ENCODE peak calls at places on chromosome 10, in six cellular contexts. N is K562, J is HepG2, K is GM12878, L is GM12891, E is H1. F is an unnamed sample.

GRCh38 chr10:14345262-14345661 is 14.5 kb upstream of the FRMD4A start:
- DNase-seq in N (no peak), J (no peak), K (no peak), L (no peak), E (no peak), F (no peak)

GRCh38 chr10:60549686-60550085 is 160.0 kb upstream of the ANK3 start:
- DNase-seq in N (no peak), J (peak), K (no peak), L (no peak), E (no peak), F (no peak)

GRCh38 chr10:6014241-6014761 is 37.0 kb upstream of the IL15RA start:
- DNase-seq in N (peak), J (peak), K (peak), L (peak), E (no peak), F (peak)

GRCh38 chr10:35359873-35360272 is 23.6 kb downstream of the CCNY start:
- DNase-seq in N (no peak), J (no peak), K (no peak), L (no peak), E (no peak), F (no peak)

GRCh38 chr10:17144757-17145156 is 15.1 kb upstream of the CUBN start:
- DNase-seq in N (no peak), J (no peak), K (peak), L (no peak), E (no peak), F (no peak)

GRCh38 chr10:96720422-96721206 is at the start of gene PIK3AP1:
- DNase-seq in N (peak), J (no peak), K (no peak), L (peak), E (peak), F (peak)

GRCh38 chr10:121262774-121263406 is 335.4 kb downstream of the FGFR2 start:
- DNase-seq in N (no peak), J (no peak), K (no peak), L (no peak), E (no peak), F (no peak)

GRCh38 chr10:43708256-43708655 is 59.6 kb upstream of the ZNF32 start:
- DNase-seq in N (no peak), J (no peak), K (no peak), L (no peak), E (no peak), F (no peak)

GRCh38 chr10:13816195-13816926 is 229.6 kb downstream of the PRPF18 start:
- DNase-seq in N (no peak), J (no peak), K (no peak), L (no peak), E (no peak), F (no peak)

GRCh38 chr10:95071107-95071660 is 1.9 kb upstream of the CYP2C8 start:
- DNase-seq in N (no peak), J (no peak), K (no peak), L (no peak), E (no peak), F (no peak)

GRCh38 chr10:2873769-2874168 is 193.6 kb upstream of the PFKP start:
- DNase-seq in N (no peak), J (no peak), K (no peak), L (no peak), E (no peak), F (no peak)

GRCh38 chr10:92640110-92640509 is 47.2 kb downstream of the KIF11 start:
- DNase-seq in N (no peak), J (no peak), K (no peak), L (no peak), E (no peak), F (no peak)

GRCh38 chr10:61110188-61110844 is 166.3 kb upstream of the RHOBTB1 start:
- DNase-seq in N (no peak), J (no peak), K (no peak), L (no peak), E (no peak), F (no peak)

GRCh38 chr10:77290528-77291155 is 347.0 kb downstream of the KCNMA1 start:
- DNase-seq in N (no peak), J (no peak), K (no peak), L (no peak), E (no peak), F (no peak)

GRCh38 chr10:97584060-97584797 is at the start of gene HOGA1:
- DNase-seq in N (no peak), J (peak), K (no peak), L (no peak), E (no peak), F (no peak)

GRCh38 chr10:101839421-101840063 is 4.1 kb downstream of the KCNIP2 start:
- DNase-seq in N (peak), J (no peak), K (no peak), L (peak), E (no peak), F (peak)

GRCh38 chr10:77849039-77849664 is 77.4 kb downstream of the DLG5 start:
- DNase-seq in N (peak), J (peak), K (no peak), L (no peak), E (no peak), F (no peak)

GRCh38 chr10:37747081-37747480 is 110.3 kb downstream of the ZNF248 start:
- DNase-seq in N (no peak), J (no peak), K (no peak), L (no peak), E (no peak), F (no peak)

GRCh38 chr10:116195039-116195438 is 78.0 kb downstream of the GFRA1 start:
- DNase-seq in N (no peak), J (no peak), K (no peak), L (no peak), E (no peak), F (no peak)

GRCh38 chr10:112967200-112967599 is 17.2 kb downstream of the TCF7L2 start:
- DNase-seq in N (no peak), J (no peak), K (no peak), L (no peak), E (no peak), F (no peak)

DNA sequence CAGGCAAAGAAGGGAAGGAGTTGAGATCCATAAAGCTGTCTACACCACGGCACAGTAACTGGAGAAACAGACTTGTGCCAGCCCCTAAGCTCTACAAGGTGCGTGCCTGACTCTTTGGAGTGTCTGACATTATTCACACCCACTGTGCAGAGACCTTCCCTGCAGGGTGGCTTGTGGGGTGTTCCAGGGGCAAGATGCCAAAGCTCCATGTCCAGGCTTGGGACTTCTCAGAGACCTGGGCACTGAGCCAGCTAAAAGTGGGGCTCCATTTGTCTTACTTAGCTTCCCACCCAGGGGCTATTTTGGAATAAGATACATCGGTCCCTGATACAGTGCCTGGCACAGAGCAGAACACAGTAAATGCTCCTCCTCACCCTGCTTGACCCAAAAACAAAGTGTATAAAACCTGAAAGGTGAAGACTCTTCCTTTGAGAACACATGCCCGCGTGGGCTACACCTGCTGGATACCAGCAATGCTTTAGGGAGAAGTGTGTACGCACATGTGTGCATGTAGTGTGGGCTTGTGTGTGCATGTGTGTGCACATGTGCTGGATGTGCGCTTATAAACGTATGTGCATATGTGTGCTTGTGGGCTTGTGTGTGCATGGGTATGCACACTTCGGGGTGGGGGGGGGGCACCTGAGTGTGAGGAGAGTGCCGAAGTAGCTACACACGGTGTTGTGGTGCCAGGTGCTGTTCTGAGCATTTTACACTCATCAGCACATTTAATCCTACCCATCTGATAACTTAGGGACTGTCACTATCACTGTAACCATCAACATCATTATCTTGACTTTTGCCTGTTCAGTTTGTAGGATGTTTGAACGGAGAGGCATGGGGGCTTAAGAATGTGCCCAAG is 143.0 kb downstream of the ARHGAP22 start:
- DNase-seq in N (no peak), J (no peak), K (no peak), L (no peak), E (no peak), F (no peak)
- TF ChIP-seq TAF1 in N (no peak), J (no peak), K (no peak), L (no peak), E (no peak), F (no peak)

DNA sequence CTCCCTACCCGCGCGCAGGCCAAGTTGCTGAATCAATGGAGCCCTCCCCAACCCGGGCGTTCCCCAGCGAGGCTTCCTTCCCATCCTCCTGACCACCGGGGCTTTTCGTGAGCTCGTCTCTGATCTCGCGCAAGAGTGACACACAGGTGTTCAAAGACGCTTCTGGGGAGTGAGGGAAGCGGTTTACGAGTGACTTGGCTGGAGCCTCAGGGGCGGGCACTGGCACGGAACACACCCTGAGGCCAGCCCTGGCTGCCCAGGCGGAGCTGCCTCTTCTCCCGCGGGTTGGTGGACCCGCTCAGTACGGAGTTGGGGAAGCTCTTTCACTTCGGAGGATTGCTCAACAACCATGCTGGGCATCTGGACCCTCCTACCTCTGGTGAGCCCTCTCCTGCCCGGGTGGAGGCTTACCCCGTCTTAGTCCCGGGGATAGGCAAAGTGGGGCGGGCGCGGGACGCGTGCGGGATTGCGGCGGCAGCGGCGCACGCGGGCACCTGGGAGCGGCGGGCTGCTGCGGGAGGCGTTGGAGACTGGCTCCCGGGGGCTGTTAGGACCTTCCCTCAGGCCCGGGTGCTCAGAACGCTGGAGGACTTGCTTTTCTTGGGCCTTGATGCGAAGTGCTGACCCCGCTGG is at the start of gene FAS:
- DNase-seq in N (no peak), J (peak), K (peak), L (no peak), E (no peak), F (peak)
- TF ChIP-seq POLR2A in N (no peak), J (no peak), K (peak), L (peak), E (no peak), F (peak)

GRCh38 chr10:615583-616152 is 73.8 kb downstream of the DIP2C start:
- DNase-seq in N (no peak), J (no peak), K (no peak), L (no peak), E (no peak), F (no peak)
- TF ChIP-seq TAF1 in N (no peak), J (no peak), K (no peak), L (no peak), E (no peak), F (no peak)

DNA sequence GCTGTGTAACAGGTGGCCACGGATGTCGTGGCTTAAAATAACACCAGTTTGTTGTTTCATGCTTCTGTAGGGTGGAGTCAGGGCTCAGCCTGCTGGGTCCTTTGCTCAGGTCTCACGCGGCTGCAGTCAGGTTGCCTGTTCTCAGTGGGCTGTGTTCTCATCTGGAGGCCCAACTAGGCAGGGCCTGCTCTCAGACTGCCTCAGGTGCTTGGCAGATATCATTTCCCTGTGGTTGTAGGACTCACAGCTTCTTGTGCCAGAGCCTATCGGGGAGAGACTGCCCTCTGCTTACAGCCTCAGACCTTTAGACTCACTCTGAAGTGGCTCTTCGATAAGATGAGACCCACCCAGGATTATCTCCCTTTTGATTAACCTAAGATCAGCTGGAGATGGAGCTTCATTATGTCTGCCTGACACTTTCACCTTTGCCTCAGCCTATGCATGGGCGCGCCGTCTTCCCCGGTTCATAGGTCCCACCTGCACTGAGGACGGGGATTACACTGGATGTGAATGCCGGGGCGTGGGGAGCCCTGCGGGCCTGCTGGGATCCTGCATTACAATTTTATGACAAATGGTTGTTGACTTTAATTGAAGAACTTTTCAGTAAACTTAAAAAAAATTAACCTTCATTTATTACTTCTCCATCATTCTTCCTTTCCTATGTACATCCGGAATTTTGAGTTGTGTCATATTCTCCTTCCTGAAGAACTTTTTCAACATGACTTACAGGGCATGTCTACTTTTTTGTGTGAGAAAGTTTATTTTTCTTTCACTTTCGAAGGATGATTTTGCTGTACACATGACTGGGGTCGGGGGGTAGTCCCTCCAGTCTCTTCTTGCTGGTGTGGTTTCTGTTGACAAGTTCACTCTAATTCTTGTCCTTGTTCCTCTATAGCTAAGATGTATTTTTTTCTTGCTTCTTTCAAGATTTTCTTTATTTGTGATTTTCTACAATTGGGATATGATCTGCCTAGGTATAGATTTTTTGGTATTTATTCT is 55.5 kb downstream of the INPP5A start:
- DNase-seq in N (no peak), J (no peak), K (peak), L (peak), E (no peak), F (peak)
- TF ChIP-seq POLR2A in N (no peak), J (no peak), K (no peak), L (no peak), E (no peak), F (no peak)

GRCh38 chr10:69640196-69640980 is 10.3 kb downstream of the FAM241B start:
- DNase-seq in N (no peak), J (no peak), K (no peak), L (no peak), E (no peak), F (no peak)
- TF ChIP-seq TAF1 in N (no peak), J (no peak), K (no peak), L (no peak), E (no peak), F (no peak)

GRCh38 chr10:4622374-4622773 is 203.6 kb upstream of the AKR1E2 start:
- DNase-seq in N (no peak), J (no peak), K (no peak), L (no peak), E (no peak), F (no peak)
- TF ChIP-seq POLR2A in N (no peak), J (no peak), K (no peak), L (no peak), E (no peak), F (no peak)

F was measured in GM12892.